ENCODE peak calls at places on chromosomes 12 and 14, in six cellular contexts. One of them, this sample, is unnamed.

GRCh38 chr12:44154128-44154527 is 318.2 kb downstream of the TMEM117 start:
- DNase-seq in H9: no peak
- DNase-seq in trophoblast cell: no peak
- DNase-seq in IMR-90: peak; percentile 62
- DNase-seq in mesenchymal stem cell: no peak
- DNase-seq in neuronal stem cell: no peak
- DNase-seq in this sample: no peak

GRCh38 chr14:102495482-102496330 is 13.9 kb downstream of the ANKRD9 start:
- DNase-seq in trophoblast cell: no peak
- DNase-seq in neuronal stem cell: no peak
- DNase-seq in IMR-90: no peak
- DNase-seq in H9: no peak
- DNase-seq in mesenchymal stem cell: no peak
- DNase-seq in this sample: no peak

GRCh38 chr12:82176016-82176415 is 182.2 kb downstream of the CCDC59 start:
- DNase-seq in neuronal stem cell: no peak
- DNase-seq in H9: no peak
- DNase-seq in IMR-90: no peak
- DNase-seq in trophoblast cell: no peak
- DNase-seq in mesenchymal stem cell: no peak
- DNase-seq in this sample: no peak

GRCh38 chr14:65141523-65141922 is 39.2 kb upstream of the MAX start:
- DNase-seq in IMR-90: no peak
- DNase-seq in H9: no peak
- DNase-seq in neuronal stem cell: no peak
- DNase-seq in trophoblast cell: no peak
- DNase-seq in mesenchymal stem cell: no peak
- DNase-seq in this sample: no peak

GRCh38 chr14:73457050-73457934 is 1.1 kb downstream of the NUMB start:
- DNase-seq in IMR-90: peak; percentile 33
- DNase-seq in neuronal stem cell: peak; percentile 40
- DNase-seq in H9: peak; percentile 48
- DNase-seq in mesenchymal stem cell: peak; percentile 71
- DNase-seq in trophoblast cell: peak; percentile 58
- DNase-seq in this sample: peak; percentile 67

GRCh38 chr14:68781161-68782021 is 11.5 kb downstream of the ZFP36L1 start:
- DNase-seq in H9: no peak
- DNase-seq in neuronal stem cell: no peak
- DNase-seq in mesenchymal stem cell: no peak
- DNase-seq in trophoblast cell: no peak
- DNase-seq in IMR-90: no peak
- DNase-seq in this sample: no peak

GRCh38 chr12:64745259-64745807 is 13.9 kb downstream of the GNS start:
- DNase-seq in H9: no peak
- DNase-seq in mesenchymal stem cell: no peak
- DNase-seq in IMR-90: no peak
- DNase-seq in trophoblast cell: no peak
- DNase-seq in neuronal stem cell: no peak
- DNase-seq in this sample: no peak

GRCh38 chr12:111225307-111225706 is 143.6 kb downstream of the PHETA1 start:
- DNase-seq in IMR-90: no peak
- DNase-seq in trophoblast cell: no peak
- DNase-seq in H9: no peak
- DNase-seq in neuronal stem cell: no peak
- DNase-seq in mesenchymal stem cell: no peak
- DNase-seq in this sample: no peak

GRCh38 chr14:89425931-89426330 is 8.9 kb upstream of the FOXN3 start:
- DNase-seq in mesenchymal stem cell: peak; percentile 93
- DNase-seq in H9: no peak
- DNase-seq in neuronal stem cell: no peak
- DNase-seq in IMR-90: peak; percentile 99
- DNase-seq in trophoblast cell: peak; percentile 96
- DNase-seq in this sample: no peak

GRCh38 chr14:61315288-61315687 is 6.1 kb upstream of the PRKCH start:
- DNase-seq in IMR-90: no peak
- DNase-seq in mesenchymal stem cell: no peak
- DNase-seq in H9: no peak
- DNase-seq in neuronal stem cell: no peak
- DNase-seq in trophoblast cell: no peak
- DNase-seq in this sample: no peak

GRCh38 chr14:58898655-58899316 is 261.0 kb downstream of the DACT1 start:
- DNase-seq in mesenchymal stem cell: peak; percentile 93
- DNase-seq in IMR-90: peak; percentile 97
- DNase-seq in H9: no peak
- DNase-seq in trophoblast cell: peak; percentile 91
- DNase-seq in neuronal stem cell: no peak
- DNase-seq in this sample: no peak

GRCh38 chr14:95701846-95702221 is 12.1 kb downstream of the TCL1A start:
- DNase-seq in neuronal stem cell: no peak
- DNase-seq in mesenchymal stem cell: no peak
- DNase-seq in IMR-90: no peak
- DNase-seq in H9: no peak
- DNase-seq in trophoblast cell: no peak
- DNase-seq in this sample: no peak

GRCh38 chr14:95707327-95707726 is 6.6 kb downstream of the TCL1A start:
- DNase-seq in mesenchymal stem cell: no peak
- DNase-seq in neuronal stem cell: no peak
- DNase-seq in trophoblast cell: no peak
- DNase-seq in IMR-90: no peak
- DNase-seq in H9: no peak
- DNase-seq in this sample: no peak

GRCh38 chr14:95703805-95704204 is 10.1 kb downstream of the TCL1A start:
- DNase-seq in H9: no peak
- DNase-seq in mesenchymal stem cell: no peak
- DNase-seq in neuronal stem cell: no peak
- DNase-seq in IMR-90: no peak
- DNase-seq in trophoblast cell: no peak
- DNase-seq in this sample: no peak

GRCh38 chr14:95703341-95703740 is 10.6 kb downstream of the TCL1A start:
- DNase-seq in mesenchymal stem cell: no peak
- DNase-seq in neuronal stem cell: no peak
- DNase-seq in IMR-90: no peak
- DNase-seq in H9: no peak
- DNase-seq in trophoblast cell: no peak
- DNase-seq in this sample: no peak

GRCh38 chr14:95705518-95705917 is 8.4 kb downstream of the TCL1A start:
- DNase-seq in trophoblast cell: no peak
- DNase-seq in IMR-90: no peak
- DNase-seq in neuronal stem cell: no peak
- DNase-seq in H9: no peak
- DNase-seq in mesenchymal stem cell: no peak
- DNase-seq in this sample: no peak
- H4K91ac ChIP-seq in trophoblast cell: no peak overlapping the region
- H4K91ac ChIP-seq in IMR-90: no peak overlapping the region
- H4K91ac ChIP-seq in neuronal stem cell: no peak overlapping the region
- H4K91ac ChIP-seq in H9: no peak overlapping the region
- H4K91ac ChIP-seq in mesenchymal stem cell: no peak overlapping the region
- H4K91ac ChIP-seq in this sample: no peak overlapping the region

GRCh38 chr12:23891115-23891514 is 58.4 kb downstream of the SOX5 start:
- DNase-seq in trophoblast cell: no peak
- DNase-seq in H9: no peak
- DNase-seq in neuronal stem cell: no peak
- DNase-seq in IMR-90: no peak
- DNase-seq in mesenchymal stem cell: no peak
- DNase-seq in this sample: no peak

GRCh38 chr12:23899434-23899833 is 50.0 kb downstream of the SOX5 start:
- DNase-seq in H9: no peak
- DNase-seq in neuronal stem cell: no peak
- DNase-seq in trophoblast cell: no peak
- DNase-seq in IMR-90: no peak
- DNase-seq in mesenchymal stem cell: peak; percentile 50
- DNase-seq in this sample: no peak

GRCh38 chr12:23898121-23898520 is 51.3 kb downstream of the SOX5 start:
- DNase-seq in IMR-90: no peak
- DNase-seq in mesenchymal stem cell: no peak
- DNase-seq in neuronal stem cell: no peak
- DNase-seq in H9: no peak
- DNase-seq in trophoblast cell: no peak
- DNase-seq in this sample: no peak

GRCh38 chr12:23893611-23894010 is 55.9 kb downstream of the SOX5 start:
- DNase-seq in trophoblast cell: peak; percentile 3
- DNase-seq in neuronal stem cell: no peak
- DNase-seq in H9: no peak
- DNase-seq in IMR-90: no peak
- DNase-seq in mesenchymal stem cell: no peak
- DNase-seq in this sample: no peak

GRCh38 chr12:23895792-23896218 is 53.7 kb downstream of the SOX5 start:
- DNase-seq in trophoblast cell: no peak
- DNase-seq in neuronal stem cell: peak; percentile 89
- DNase-seq in IMR-90: no peak
- DNase-seq in mesenchymal stem cell: no peak
- DNase-seq in H9: peak; percentile 67
- DNase-seq in this sample: peak; percentile 19
- H4K91ac ChIP-seq in trophoblast cell: no peak overlapping the region
- H4K91ac ChIP-seq in neuronal stem cell: no peak overlapping the region
- H4K91ac ChIP-seq in IMR-90: no peak overlapping the region
- H4K91ac ChIP-seq in mesenchymal stem cell: no peak overlapping the region
- H4K91ac ChIP-seq in H9: no peak overlapping the region
- H4K91ac ChIP-seq in this sample: peak overlapping the region; percentile 68

GRCh38 chr14:95487669-95488084 is 28.8 kb downstream of the SYNE3 start:
- DNase-seq in H9: no peak
- DNase-seq in trophoblast cell: no peak
- DNase-seq in mesenchymal stem cell: no peak
- DNase-seq in neuronal stem cell: no peak
- DNase-seq in IMR-90: no peak
- DNase-seq in this sample: no peak
- H4K91ac ChIP-seq in H9: no peak overlapping the region
- H4K91ac ChIP-seq in trophoblast cell: no peak overlapping the region
- H4K91ac ChIP-seq in mesenchymal stem cell: no peak overlapping the region
- H4K91ac ChIP-seq in neuronal stem cell: no peak overlapping the region
- H4K91ac ChIP-seq in IMR-90: no peak overlapping the region
- H4K91ac ChIP-seq in this sample: no peak overlapping the region

GRCh38 chr12:125015680-125016310 is 22.4 kb downstream of the BRI3BP start:
- DNase-seq in trophoblast cell: peak; percentile 86
- DNase-seq in neuronal stem cell: no peak
- DNase-seq in mesenchymal stem cell: no peak
- DNase-seq in H9: no peak
- DNase-seq in IMR-90: no peak
- DNase-seq in this sample: no peak
- H4K91ac ChIP-seq in trophoblast cell: no peak overlapping the region
- H4K91ac ChIP-seq in neuronal stem cell: no peak overlapping the region
- H4K91ac ChIP-seq in mesenchymal stem cell: no peak overlapping the region
- H4K91ac ChIP-seq in H9: no peak overlapping the region
- H4K91ac ChIP-seq in IMR-90: no peak overlapping the region
- H4K91ac ChIP-seq in this sample: no peak overlapping the region

DNA sequence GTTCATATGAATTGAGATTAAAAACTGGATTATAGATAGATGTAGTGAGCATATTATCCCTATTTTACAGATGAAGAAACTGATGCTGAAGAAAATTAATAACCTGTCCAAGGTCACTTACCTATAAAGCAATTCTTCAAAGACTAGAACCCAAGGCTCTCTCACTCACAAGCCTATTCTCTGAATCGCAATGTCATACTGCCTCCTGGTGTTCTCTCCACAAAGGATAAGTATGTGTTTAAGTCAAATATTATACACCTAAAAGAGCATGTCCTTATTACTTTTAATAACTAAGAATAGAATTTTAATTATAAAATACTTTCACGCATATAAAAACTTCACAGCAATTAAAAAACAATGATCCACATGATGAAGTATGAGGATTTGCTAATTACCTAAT is 721.3 kb upstream of the USP15 start:
- DNase-seq in H9: no peak
- DNase-seq in neuronal stem cell: no peak
- DNase-seq in IMR-90: no peak
- DNase-seq in mesenchymal stem cell: no peak
- DNase-seq in trophoblast cell: no peak
- DNase-seq in this sample: no peak
- H4K91ac ChIP-seq in H9: no peak overlapping the region
- H4K91ac ChIP-seq in neuronal stem cell: no peak overlapping the region
- H4K91ac ChIP-seq in IMR-90: no peak overlapping the region
- H4K91ac ChIP-seq in mesenchymal stem cell: no peak overlapping the region
- H4K91ac ChIP-seq in trophoblast cell: no peak overlapping the region
- H4K91ac ChIP-seq in this sample: no peak overlapping the region

GRCh38 chr14:78178971-78179370 is 8.8 kb downstream of the NRXN3 start:
- DNase-seq in IMR-90: no peak
- DNase-seq in neuronal stem cell: no peak
- DNase-seq in H9: no peak
- DNase-seq in mesenchymal stem cell: no peak
- DNase-seq in trophoblast cell: no peak
- DNase-seq in this sample: no peak
- H4K91ac ChIP-seq in IMR-90: no peak overlapping the region
- H4K91ac ChIP-seq in neuronal stem cell: no peak overlapping the region
- H4K91ac ChIP-seq in H9: no peak overlapping the region
- H4K91ac ChIP-seq in mesenchymal stem cell: no peak overlapping the region
- H4K91ac ChIP-seq in trophoblast cell: no peak overlapping the region
- H4K91ac ChIP-seq in this sample: no peak overlapping the region

GRCh38 chr12:89864419-89864818 is 155.8 kb upstream of the ATP2B1 start:
- DNase-seq in neuronal stem cell: no peak
- DNase-seq in IMR-90: no peak
- DNase-seq in H9: no peak
- DNase-seq in trophoblast cell: peak; percentile 52
- DNase-seq in mesenchymal stem cell: peak; percentile 9
- DNase-seq in this sample: no peak
- H4K91ac ChIP-seq in neuronal stem cell: no peak overlapping the region
- H4K91ac ChIP-seq in IMR-90: no peak overlapping the region
- H4K91ac ChIP-seq in H9: no peak overlapping the region
- H4K91ac ChIP-seq in trophoblast cell: no peak overlapping the region
- H4K91ac ChIP-seq in mesenchymal stem cell: no peak overlapping the region
- H4K91ac ChIP-seq in this sample: no peak overlapping the region

GRCh38 chr12:128367961-128368360 is 101.0 kb downstream of the TMEM132C start:
- DNase-seq in trophoblast cell: no peak
- DNase-seq in mesenchymal stem cell: no peak
- DNase-seq in IMR-90: no peak
- DNase-seq in H9: no peak
- DNase-seq in neuronal stem cell: no peak
- DNase-seq in this sample: no peak

GRCh38 chr12:128365032-128365431 is 98.1 kb downstream of the TMEM132C start:
- DNase-seq in IMR-90: no peak
- DNase-seq in H9: no peak
- DNase-seq in trophoblast cell: no peak
- DNase-seq in mesenchymal stem cell: no peak
- DNase-seq in neuronal stem cell: no peak
- DNase-seq in this sample: no peak

DNA sequence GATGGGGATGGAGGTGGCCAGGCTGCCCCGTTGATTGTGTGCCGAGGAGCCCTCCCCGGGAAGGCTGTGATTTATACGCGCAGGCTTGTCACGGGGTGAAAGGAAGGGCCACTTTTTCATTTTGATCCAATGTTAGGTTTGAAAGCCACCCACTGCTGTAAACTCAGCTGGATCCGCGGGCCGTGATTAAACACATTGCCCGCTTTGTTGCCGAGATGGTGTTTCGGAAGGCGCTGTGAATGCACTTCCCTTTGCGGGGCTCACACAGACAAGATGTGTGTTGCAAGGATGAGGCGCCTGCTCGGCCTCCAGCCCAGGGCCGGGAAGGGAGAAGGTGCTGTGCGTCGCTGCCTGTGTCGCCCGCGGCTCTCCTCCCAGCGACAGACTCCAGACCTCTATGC is 98.9 kb downstream of the TMEM132C start:
- DNase-seq in IMR-90: no peak
- DNase-seq in neuronal stem cell: peak; percentile 27
- DNase-seq in trophoblast cell: no peak
- DNase-seq in H9: peak; percentile 72
- DNase-seq in mesenchymal stem cell: no peak
- DNase-seq in this sample: peak; percentile 54
- H4K91ac ChIP-seq in IMR-90: no peak overlapping the region
- H4K91ac ChIP-seq in neuronal stem cell: no peak overlapping the region
- H4K91ac ChIP-seq in trophoblast cell: no peak overlapping the region
- H4K91ac ChIP-seq in H9: no peak overlapping the region
- H4K91ac ChIP-seq in mesenchymal stem cell: no peak overlapping the region
- H4K91ac ChIP-seq in this sample: no peak overlapping the region

GRCh38 chr12:73506611-73507010 is 1031.0 kb upstream of the ATXN7L3B start:
- DNase-seq in neuronal stem cell: no peak
- DNase-seq in mesenchymal stem cell: no peak
- DNase-seq in trophoblast cell: no peak
- DNase-seq in IMR-90: no peak
- DNase-seq in H9: no peak
- DNase-seq in this sample: peak; percentile 1
- H4K91ac ChIP-seq in neuronal stem cell: no peak overlapping the region
- H4K91ac ChIP-seq in mesenchymal stem cell: no peak overlapping the region
- H4K91ac ChIP-seq in trophoblast cell: no peak overlapping the region
- H4K91ac ChIP-seq in IMR-90: no peak overlapping the region
- H4K91ac ChIP-seq in H9: no peak overlapping the region
- H4K91ac ChIP-seq in this sample: no peak overlapping the region